ENCODE peak calls at places on chromosomes 2 and 18, in six cellular contexts. F is substantia nigra, J is GM10248, W is NCI-H446, U is NCI-H748 treated with DMSO at 0.1 percent for 48 hours, H is anterior cingulate cortex. E is an unnamed sample.

GRCh38 chr2:9191044-9191481 is 15.5 kb upstream of the ASAP2 start:
- DNase-seq in W (no peak), H (peak), F (peak), J (no peak), U (no peak), E (no peak)

GRCh38 chr18:76687271-76688006 is 134.9 kb upstream of the ZNF236 start:
- DNase-seq in F (no peak), U (no peak), J (peak), H (no peak), W (no peak), E (no peak)

GRCh38 chr2:132373391-132374135 is 43.0 kb upstream of the GPR39 start:
- DNase-seq in W (no peak), J (no peak), F (no peak), U (no peak), H (no peak), E (peak)

GRCh38 chr18:59070181-59070912 is 69.3 kb upstream of the SEC11C start:
- DNase-seq in J (peak), W (peak), F (peak), H (peak), U (peak), E (peak)

GRCh38 chr18:75341267-75341666 is 86.2 kb downstream of the SMIM21 start:
- DNase-seq in U (no peak), F (no peak), J (no peak), H (no peak), W (no peak), E (no peak)

GRCh38 chr2:157761520-157761919 is 114.6 kb downstream of the ACVR1 start:
- DNase-seq in F (no peak), J (no peak), U (no peak), W (no peak), H (no peak), E (no peak)

GRCh38 chr2:32856891-32857290 is 89.9 kb upstream of the LTBP1 start:
- DNase-seq in F (no peak), W (no peak), H (no peak), U (no peak), J (no peak), E (no peak)

GRCh38 chr18:47574966-47575365 is 323.5 kb upstream of the SKOR2 start:
- DNase-seq in W (no peak), J (no peak), F (no peak), U (peak), H (no peak), E (no peak)

GRCh38 chr2:96554293-96555145 is 18.0 kb downstream of the ARID5A start:
- DNase-seq in H (peak), U (peak), J (peak), F (peak), W (peak), E (peak)

GRCh38 chr18:68244786-68245185 is 470.1 kb downstream of the TMX3 start:
- DNase-seq in W (peak), U (no peak), F (no peak), H (no peak), J (no peak), E (no peak)

GRCh38 chr2:159677654-159678053 is 34.7 kb upstream of the MARCHF7 start:
- DNase-seq in U (no peak), H (no peak), F (no peak), W (no peak), J (no peak), E (peak)

GRCh38 chr2:188813315-188813714 is 160.9 kb upstream of the COL3A1 start:
- DNase-seq in J (no peak), H (no peak), F (no peak), U (no peak), W (no peak), E (no peak)

GRCh38 chr2:86069091-86069685 is 36.5 kb downstream of the POLR1A start:
- DNase-seq in W (no peak), H (no peak), J (no peak), U (no peak), F (no peak), E (no peak)

GRCh38 chr18:54848121-54848520 is 19.8 kb downstream of the RAB27B start:
- DNase-seq in W (no peak), U (no peak), F (no peak), H (no peak), J (no peak), E (no peak)

GRCh38 chr2:105959357-105959756 is 214.6 kb downstream of the NCK2 start:
- DNase-seq in W (no peak), J (no peak), U (no peak), H (no peak), F (no peak), E (no peak)

GRCh38 chr2:168961450-168962229 is 60.5 kb downstream of the G6PC2 start:
- DNase-seq in F (peak), J (peak), H (no peak), W (peak), U (peak), E (no peak)

E was measured in T47D.